ENCODE peak calls at places on chromosomes 13 and 19, in eight cellular contexts. G is neural progenitor cell, R is uterus, Q is lung, H is PC-3, C is transverse colon, Z is BJ, M is body of pancreas. I is an unnamed sample.

GRCh38 chr19:55305491-55305890 is 19.6 kb downstream of the TMEM150B start:
- DNase-seq in G (peak), R (peak), Q (no peak), H (peak), C (no peak), Z (no peak), M (peak), I (peak)

GRCh38 chr13:95246292-95247082 is 54.8 kb downstream of the ABCC4 start:
- DNase-seq in G (no peak), R (no peak), Q (no peak), H (peak), C (no peak), Z (no peak), M (peak), I (no peak)

GRCh38 chr13:45925151-45925550 is 73.6 kb upstream of the SIAH3 start:
- DNase-seq in G (no peak), R (no peak), Q (no peak), H (peak), C (no peak), Z (no peak), M (no peak), I (peak)

GRCh38 chr13:64675256-64675892 is 2554.8 kb downstream of the PCDH9 start:
- DNase-seq in G (no peak), R (no peak), Q (no peak), H (peak), C (no peak), Z (peak), M (no peak), I (no peak)

GRCh38 chr13:39107484-39108040 is 69.3 kb downstream of the NHLRC3 start:
- DNase-seq in G (no peak), R (no peak), Q (no peak), H (no peak), C (no peak), Z (no peak), M (no peak), I (no peak)

GRCh38 chr13:114049026-114049425 is 75.2 kb upstream of the C13orf46 start:
- DNase-seq in G (no peak), R (no peak), Q (no peak), H (no peak), C (peak), Z (no peak), M (no peak), I (no peak)

GRCh38 chr13:99277629-99278028 is 19.4 kb upstream of the GPR18 start:
- DNase-seq in G (no peak), R (no peak), Q (no peak), H (no peak), C (no peak), Z (no peak), M (peak), I (no peak)

GRCh38 chr19:14366529-14366928 is 14.7 kb upstream of the ADGRE5 start:
- DNase-seq in G (peak), R (no peak), Q (peak), H (peak), C (peak), Z (no peak), M (peak), I (peak)

GRCh38 chr13:114229486-114229885 is 5.2 kb upstream of the CDC16 start:
- DNase-seq in G (peak), R (no peak), Q (no peak), H (no peak), C (no peak), Z (no peak), M (no peak), I (peak)

GRCh38 chr13:98787173-98787572 is 34.7 kb upstream of the SLC15A1 start:
- DNase-seq in G (no peak), R (no peak), Q (no peak), H (no peak), C (no peak), Z (no peak), M (no peak), I (no peak)

GRCh38 chr19:16627194-16627927 is 643 bp downstream of the MED26 start:
- DNase-seq in G (peak), R (no peak), Q (no peak), H (no peak), C (peak), Z (no peak), M (peak), I (peak)

GRCh38 chr13:33328691-33329090 is 43.1 kb upstream of the STARD13 start:
- DNase-seq in G (no peak), R (no peak), Q (peak), H (no peak), C (no peak), Z (no peak), M (no peak), I (no peak)

GRCh38 chr19:38433268-38433733 is at the start of gene RYR1:
- DNase-seq in G (peak), R (no peak), Q (peak), H (no peak), C (peak), Z (no peak), M (peak), I (peak)

GRCh38 chr13:109160887-109161669 is 531.7 kb downstream of the MYO16 start:
- DNase-seq in G (no peak), R (no peak), Q (no peak), H (peak), C (no peak), Z (no peak), M (no peak), I (no peak)

GRCh38 chr19:1395194-1396018 is 5.9 kb downstream of the GAMT start:
- DNase-seq in G (no peak), R (no peak), Q (no peak), H (no peak), C (no peak), Z (no peak), M (peak), I (no peak)

GRCh38 chr13:114234266-114234644 is 442 bp upstream of the CDC16 start:
- DNase-seq in G (no peak), R (no peak), Q (no peak), H (no peak), C (no peak), Z (no peak), M (no peak), I (no peak)

GRCh38 chr19:46018729-46019251 is 4.1 kb downstream of the PGLYRP1 start:
- DNase-seq in G (no peak), R (no peak), Q (no peak), H (no peak), C (no peak), Z (no peak), M (no peak), I (no peak)

GRCh38 chr19:29476528-29476927 is 49.3 kb upstream of the VSTM2B start:
- DNase-seq in G (no peak), R (no peak), Q (peak), H (no peak), C (no peak), Z (no peak), M (no peak), I (no peak)

GRCh38 chr19:2652504-2653099 is 49.9 kb downstream of the GNG7 start:
- DNase-seq in G (no peak), R (no peak), Q (no peak), H (no peak), C (no peak), Z (no peak), M (no peak), I (no peak)

GRCh38 chr19:18399008-18399407 is 1.6 kb upstream of the LRRC25 start:
- DNase-seq in G (no peak), R (no peak), Q (no peak), H (peak), C (peak), Z (no peak), M (peak), I (peak)

GRCh38 chr13:76210262-76210661 is 574.1 kb downstream of the LMO7 start:
- DNase-seq in G (no peak), R (no peak), Q (peak), H (peak), C (no peak), Z (no peak), M (no peak), I (no peak)

GRCh38 chr13:62126400-62126799 is 710.8 kb upstream of the PCDH20 start:
- DNase-seq in G (no peak), R (no peak), Q (no peak), H (no peak), C (no peak), Z (no peak), M (no peak), I (no peak)

GRCh38 chr19:13013649-13014048 is 18.4 kb downstream of the NFIX start:
- DNase-seq in G (no peak), R (peak), Q (no peak), H (peak), C (no peak), Z (no peak), M (no peak), I (no peak)

GRCh38 chr19:7982651-7983099 is 22.8 kb downstream of the ELAVL1 start:
- DNase-seq in G (no peak), R (no peak), Q (no peak), H (no peak), C (no peak), Z (no peak), M (no peak), I (no peak)

GRCh38 chr13:45595968-45596367 is 19.6 kb downstream of the ERICH6B start:
- DNase-seq in G (peak), R (no peak), Q (no peak), H (no peak), C (no peak), Z (no peak), M (no peak), I (no peak)

DNA sequence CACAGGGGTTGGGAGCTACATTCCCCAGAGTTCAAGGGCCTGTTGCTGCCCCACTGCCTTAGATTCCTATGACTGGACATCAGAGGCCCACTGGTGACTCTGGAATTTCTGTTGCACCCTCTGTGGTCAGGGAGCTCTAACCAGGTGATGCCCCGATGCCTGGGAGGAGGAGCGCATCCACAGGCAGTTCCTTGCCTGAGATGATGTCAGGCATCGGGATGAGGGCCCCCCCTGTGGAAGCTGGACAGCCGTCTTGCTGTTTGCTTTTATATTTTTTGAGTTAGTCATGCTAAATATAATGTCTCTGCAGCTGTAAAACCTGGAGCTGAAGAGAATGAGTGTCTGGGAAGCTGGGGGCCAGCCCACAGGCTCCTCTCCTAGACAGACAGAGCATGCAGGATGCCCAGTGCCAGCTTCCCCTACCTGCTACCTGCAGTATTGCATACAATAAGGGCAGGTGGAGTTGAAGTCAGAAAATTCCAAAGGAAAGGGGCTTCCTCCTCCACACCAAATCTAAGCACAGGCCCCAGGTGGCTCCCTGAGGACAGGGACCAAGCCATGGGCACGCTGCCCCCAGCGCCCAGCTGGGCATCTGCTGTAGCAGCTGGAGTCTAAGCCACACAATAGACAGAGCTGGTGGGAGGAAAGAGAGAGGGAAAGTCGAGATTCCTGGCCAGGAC is 16.2 kb downstream of the COL4A2 start:
- DNase-seq in G (no peak), R (no peak), Q (no peak), H (peak), C (no peak), Z (peak), M (no peak), I (peak)
- TF ChIP-seq CTCF in G (no peak), R (peak), Q (no peak), H (peak), C (no peak), Z (peak), M (no peak), I (peak)

DNA sequence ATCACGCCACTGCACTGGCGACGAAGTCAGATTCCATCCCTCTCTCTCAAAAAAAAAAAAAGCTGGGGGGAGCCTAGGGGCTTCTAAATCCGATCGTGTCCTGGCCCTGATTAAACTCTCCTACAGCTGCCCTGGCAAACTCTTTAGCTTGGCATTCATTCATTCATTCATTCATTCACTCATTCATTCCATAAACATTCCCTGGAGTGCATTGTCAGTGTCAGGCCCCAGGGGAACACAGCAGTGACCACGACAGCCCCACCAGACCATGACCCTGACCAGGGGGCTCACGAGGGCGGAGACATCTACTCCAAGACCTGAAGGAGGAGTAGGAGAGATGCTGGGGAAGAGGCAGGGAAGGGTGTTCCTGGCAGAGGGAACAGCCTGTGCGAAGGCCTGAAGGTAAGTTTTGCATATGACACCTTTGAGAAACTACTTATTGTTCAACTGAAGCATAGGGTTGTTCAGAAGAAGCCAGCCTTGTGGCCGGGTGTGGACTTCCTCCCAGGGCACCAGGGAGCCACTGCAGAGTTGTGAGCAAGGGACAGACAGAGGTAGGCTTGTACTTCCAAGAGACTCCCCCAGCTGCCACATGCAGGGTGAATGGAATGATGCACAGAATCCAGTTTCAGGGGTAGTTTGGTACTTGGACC is 24.5 kb downstream of the CEACAM16 start:
- DNase-seq in G (no peak), R (no peak), Q (no peak), H (no peak), C (no peak), Z (no peak), M (no peak), I (no peak)
- H3K4me3 ChIP-seq in G (no peak), R (no peak), Q (no peak), H (no peak), C (peak), Z (no peak), M (no peak), I (no peak)

GRCh38 chr19:50461066-50461875 is 15.0 kb upstream of the EMC10 start:
- DNase-seq in G (peak), R (peak), Q (peak), H (peak), C (peak), Z (peak), M (peak), I (peak)

GRCh38 chr19:50459638-50460037 is 16.7 kb upstream of the EMC10 start:
- DNase-seq in G (no peak), R (no peak), Q (no peak), H (no peak), C (no peak), Z (no peak), M (no peak), I (no peak)

GRCh38 chr19:50458396-50459066 is 17.8 kb upstream of the EMC10 start:
- DNase-seq in G (no peak), R (no peak), Q (no peak), H (no peak), C (no peak), Z (no peak), M (no peak), I (no peak)

GRCh38 chr19:50459067-50459456 is 17.2 kb upstream of the EMC10 start:
- DNase-seq in G (no peak), R (no peak), Q (no peak), H (no peak), C (no peak), Z (no peak), M (no peak), I (no peak)

DNA sequence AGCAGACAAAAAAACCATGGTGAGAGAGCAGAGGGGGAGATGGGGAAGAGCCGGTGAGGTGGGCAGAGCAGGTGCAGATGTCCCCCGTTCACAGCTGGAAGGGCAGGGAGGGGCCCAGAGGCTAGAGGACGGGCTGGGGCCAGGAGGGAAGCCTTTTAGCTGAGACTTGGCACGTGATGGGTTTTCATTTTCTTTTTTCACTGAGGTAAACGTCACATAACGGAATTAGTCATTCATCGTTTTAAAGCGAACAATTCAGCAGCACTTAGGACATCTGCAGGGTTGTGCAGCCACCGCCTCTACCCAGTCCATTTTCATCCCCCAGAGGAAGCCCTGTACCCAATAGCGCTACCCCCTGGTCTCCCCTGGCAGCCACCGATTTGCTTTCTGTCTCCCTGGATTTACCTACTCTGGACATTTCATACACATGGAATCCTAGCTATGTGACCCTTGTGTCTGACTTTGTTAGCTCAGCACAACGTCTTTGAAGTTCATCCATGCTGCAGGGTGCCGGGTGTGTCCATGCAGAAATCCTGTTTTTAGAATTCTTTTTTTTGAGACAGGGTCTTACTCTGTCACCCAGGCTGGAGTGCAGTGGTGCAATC is 16.0 kb upstream of the EMC10 start:
- DNase-seq in G (no peak), R (no peak), Q (no peak), H (peak), C (no peak), Z (no peak), M (no peak), I (peak)
- TF ChIP-seq CTCF in G (no peak), R (no peak), Q (no peak), H (no peak), C (no peak), Z (no peak), M (no peak), I (no peak)

GRCh38 chr19:15524781-15525180 is 16.5 kb downstream of the CYP4F22 start:
- DNase-seq in G (no peak), R (no peak), Q (no peak), H (no peak), C (no peak), Z (no peak), M (no peak), I (no peak)
- H3K4me3 ChIP-seq in G (no peak), R (no peak), Q (no peak), H (no peak), C (no peak), Z (no peak), M (no peak), I (no peak)

GRCh38 chr19:51664997-51665396 is 18.4 kb upstream of the SIGLEC14 start:
- DNase-seq in G (no peak), R (no peak), Q (no peak), H (peak), C (no peak), Z (no peak), M (no peak), I (peak)
- TF ChIP-seq CTCF in G (no peak), R (no peak), Q (no peak), H (peak), C (no peak), Z (peak), M (no peak), I (peak)

GRCh38 chr13:27830010-27830409 is 37.7 kb downstream of the GSX1 start:
- DNase-seq in G (peak), R (peak), Q (peak), H (peak), C (peak), Z (no peak), M (peak), I (peak)
- H3K4me3 ChIP-seq in G (no peak), R (no peak), Q (no peak), H (peak), C (no peak), Z (no peak), M (no peak), I (peak)

GRCh38 chr13:78806457-78806856 is 147.5 kb upstream of the OBI1 start:
- DNase-seq in G (peak), R (no peak), Q (no peak), H (peak), C (no peak), Z (no peak), M (no peak), I (no peak)
- TF ChIP-seq CTCF in G (peak), R (no peak), Q (no peak), H (peak), C (peak), Z (peak), M (peak), I (peak)

DNA sequence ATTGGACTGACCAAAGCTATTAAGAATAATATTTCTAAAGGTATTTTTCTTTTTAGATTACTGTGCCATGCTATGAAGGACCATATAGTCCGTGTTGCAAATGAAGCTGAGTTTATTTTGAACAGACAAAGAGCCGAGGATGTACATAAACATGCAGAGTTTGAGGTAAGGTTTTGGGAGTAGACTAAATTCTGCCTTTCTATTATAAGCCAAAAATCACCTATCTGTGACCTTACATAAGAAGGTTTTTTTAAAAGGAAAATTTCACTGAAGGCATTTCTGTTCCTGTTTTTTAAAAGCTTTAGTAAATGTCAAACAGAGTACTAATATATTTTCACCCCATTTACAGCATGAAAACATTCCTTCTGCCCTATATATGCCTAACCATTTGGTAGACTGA is 127.4 kb downstream of the MAB21L1 start:
- DNase-seq in G (no peak), R (no peak), Q (no peak), H (no peak), C (no peak), Z (no peak), M (no peak), I (no peak)
- H3K4me3 ChIP-seq in G (no peak), R (no peak), Q (no peak), H (no peak), C (no peak), Z (no peak), M (no peak), I (no peak)

I was measured in fibroblast of villous mesenchyme.